ENCODE peak calls at places on chromosomes 12 and 14, in five cellular contexts. Q, O, P, N and M are unnamed samples.

GRCh38 chr14:68564826-68565760 is 227.8 kb downstream of the ZFP36L1 start:
- DNase-seq in P (no peak), N (no peak), O (no peak), Q (peak), M (no peak)

GRCh38 chr12:56633465-56634241 is 3.5 kb upstream of the BAZ2A start:
- DNase-seq in O (no peak), P (no peak), Q (peak), N (no peak), M (no peak)

GRCh38 chr12:75852143-75852542 is 179.4 kb downstream of the PHLDA1 start:
- DNase-seq in O (no peak), P (no peak), Q (peak), N (no peak), M (no peak)

GRCh38 chr14:95098984-95099599 is 58.2 kb downstream of the DICER1 start:
- DNase-seq in Q (peak), P (peak), O (no peak), N (peak), M (no peak)

GRCh38 chr14:32763673-32764072 is 175.0 kb upstream of the NPAS3 start:
- DNase-seq in P (no peak), O (no peak), N (no peak), Q (no peak), M (no peak)

GRCh38 chr14:24181251-24182077 is 7.2 kb downstream of the IPO4 start:
- DNase-seq in O (no peak), P (no peak), N (no peak), Q (no peak), M (no peak)

GRCh38 chr12:111942557-111942956 is 70.4 kb downstream of the TMEM116 start:
- DNase-seq in N (no peak), Q (peak), P (no peak), O (no peak), M (peak)

GRCh38 chr12:52389313-52390207 is 4.1 kb upstream of the KRT84 start:
- DNase-seq in N (no peak), O (no peak), P (no peak), Q (peak), M (no peak)

GRCh38 chr12:54273981-54274380 is 5.9 kb downstream of the CBX5 start:
- DNase-seq in P (no peak), O (no peak), N (no peak), Q (no peak), M (no peak)

GRCh38 chr12:84741727-84742126 is 170.9 kb downstream of the SLC6A15 start:
- DNase-seq in Q (no peak), P (no peak), O (no peak), N (no peak), M (no peak)

GRCh38 chr14:101103321-101103901 is 199.9 kb upstream of the RTL1 start:
- DNase-seq in Q (no peak), P (no peak), N (no peak), O (no peak), M (no peak)

GRCh38 chr12:121364657-121365265 is 12.6 kb upstream of the ANAPC5 start:
- DNase-seq in N (no peak), P (no peak), Q (peak), O (no peak), M (no peak)

GRCh38 chr12:23221066-23221465 is 596.1 kb downstream of the ETNK1 start:
- DNase-seq in N (no peak), P (no peak), O (no peak), Q (peak), M (no peak)

GRCh38 chr12:42660968-42661937 is 71.7 kb upstream of the PRICKLE1 start:
- DNase-seq in Q (no peak), N (no peak), O (no peak), P (no peak), M (no peak)

GRCh38 chr12:7787574-7788315 is 1.5 kb upstream of the NANOG start:
- DNase-seq in O (no peak), Q (peak), P (no peak), N (no peak), M (no peak)

GRCh38 chr12:68746572-68747180 is 700 bp downstream of the SLC35E3 start:
- DNase-seq in P (peak), O (no peak), N (peak), Q (peak), M (peak)

GRCh38 chr12:31524791-31525495 is 66.0 kb downstream of the DENND5B start:
- DNase-seq in P (no peak), N (no peak), O (no peak), Q (peak), M (no peak)

GRCh38 chr12:10301103-10301502 is 6.6 kb upstream of the KLRD1 start:
- DNase-seq in O (no peak), Q (no peak), N (no peak), P (no peak), M (no peak)

GRCh38 chr12:122963928-122964240 is 2.4 kb downstream of the ABCB9 start:
- DNase-seq in O (no peak), Q (no peak), P (no peak), N (no peak), M (no peak)

GRCh38 chr12:16300706-16301105 is 23.2 kb upstream of the SLC15A5 start:
- DNase-seq in Q (no peak), O (no peak), N (no peak), P (no peak), M (no peak)

GRCh38 chr14:59217011-59217410 is 28.5 kb downstream of the DAAM1 start:
- DNase-seq in P (no peak), Q (no peak), N (no peak), O (no peak), M (no peak)

GRCh38 chr14:38868415-38869290 is 234.4 kb downstream of the SEC23A start:
- DNase-seq in P (no peak), Q (no peak), O (no peak), N (no peak), M (no peak)

GRCh38 chr12:57243521-57244305 is 7.3 kb downstream of the STAC3 start:
- DNase-seq in O (peak), P (peak), N (peak), Q (peak), M (no peak)